ENCODE peak calls at places on chromosomes 12 and 14, in ten cellular contexts. One of them, this sample, is unnamed.

GRCh38 chr12:124217508-124217981 is 77.3 kb upstream of the RFLNA start:
- DNase-seq in transverse colon: no peak
- DNase-seq in H1: no peak
- DNase-seq in heart left ventricle: no peak
- DNase-seq in prostate gland: no peak
- DNase-seq in HepG2: no peak
- DNase-seq in right lobe of liver: no peak
- DNase-seq in GM12878: no peak
- DNase-seq in NB4: no peak
- DNase-seq in IMR-90: no peak
- DNase-seq in this sample: no peak

GRCh38 chr14:90383731-90384542 is 12.9 kb upstream of the CALM1 start:
- DNase-seq in transverse colon: peak; percentile 65
- DNase-seq in H1: peak; percentile 69
- DNase-seq in heart left ventricle: peak; percentile 69
- DNase-seq in prostate gland: peak; percentile 58
- DNase-seq in HepG2: peak; percentile 13
- DNase-seq in right lobe of liver: peak; percentile 70
- DNase-seq in GM12878: no peak
- DNase-seq in NB4: peak; percentile 60
- DNase-seq in IMR-90: peak; percentile 46
- DNase-seq in this sample: peak; percentile 59

GRCh38 chr14:50804181-50804721 is 26.7 kb downstream of the NIN start:
- DNase-seq in transverse colon: no peak
- DNase-seq in H1: no peak
- DNase-seq in heart left ventricle: no peak
- DNase-seq in prostate gland: no peak
- DNase-seq in HepG2: no peak
- DNase-seq in right lobe of liver: no peak
- DNase-seq in GM12878: no peak
- DNase-seq in NB4: no peak
- DNase-seq in IMR-90: peak; percentile 76
- DNase-seq in this sample: no peak

GRCh38 chr14:38143170-38143569 is 64.5 kb upstream of the SSTR1 start:
- DNase-seq in transverse colon: no peak
- DNase-seq in H1: no peak
- DNase-seq in heart left ventricle: no peak
- DNase-seq in prostate gland: no peak
- DNase-seq in HepG2: no peak
- DNase-seq in right lobe of liver: no peak
- DNase-seq in GM12878: no peak
- DNase-seq in NB4: no peak
- DNase-seq in IMR-90: peak; percentile 35
- DNase-seq in this sample: no peak

GRCh38 chr12:120439646-120440247 is 1.8 kb downstream of the COX6A1 start:
- DNase-seq in transverse colon: peak; percentile 57
- DNase-seq in H1: peak; percentile 70
- DNase-seq in heart left ventricle: no peak
- DNase-seq in prostate gland: peak; percentile 30
- DNase-seq in HepG2: peak; percentile 65
- DNase-seq in right lobe of liver: no peak
- DNase-seq in GM12878: peak; percentile 23
- DNase-seq in NB4: peak; percentile 88
- DNase-seq in IMR-90: peak; percentile 54
- DNase-seq in this sample: peak; percentile 40

GRCh38 chr12:109772622-109773321 is 59.1 kb downstream of the FAM222A start:
- DNase-seq in transverse colon: no peak
- DNase-seq in H1: no peak
- DNase-seq in heart left ventricle: no peak
- DNase-seq in prostate gland: no peak
- DNase-seq in HepG2: no peak
- DNase-seq in right lobe of liver: peak; percentile 25
- DNase-seq in GM12878: no peak
- DNase-seq in NB4: no peak
- DNase-seq in IMR-90: no peak
- DNase-seq in this sample: no peak

GRCh38 chr14:100546051-100546443 is 41.2 kb downstream of the BEGAIN start:
- DNase-seq in transverse colon: no peak
- DNase-seq in H1: peak; percentile 67
- DNase-seq in heart left ventricle: no peak
- DNase-seq in prostate gland: no peak
- DNase-seq in HepG2: no peak
- DNase-seq in right lobe of liver: no peak
- DNase-seq in GM12878: no peak
- DNase-seq in NB4: peak; percentile 59
- DNase-seq in IMR-90: no peak
- DNase-seq in this sample: no peak

GRCh38 chr12:120783197-120783596 is 57.6 kb downstream of the ACADS start:
- DNase-seq in transverse colon: no peak
- DNase-seq in H1: no peak
- DNase-seq in heart left ventricle: no peak
- DNase-seq in prostate gland: no peak
- DNase-seq in HepG2: peak; percentile 29
- DNase-seq in right lobe of liver: no peak
- DNase-seq in GM12878: no peak
- DNase-seq in NB4: no peak
- DNase-seq in IMR-90: peak; percentile 87
- DNase-seq in this sample: no peak

GRCh38 chr12:77007476-77007875 is 57.9 kb downstream of the E2F7 start:
- DNase-seq in transverse colon: no peak
- DNase-seq in H1: no peak
- DNase-seq in heart left ventricle: no peak
- DNase-seq in prostate gland: no peak
- DNase-seq in HepG2: no peak
- DNase-seq in right lobe of liver: no peak
- DNase-seq in GM12878: no peak
- DNase-seq in NB4: no peak
- DNase-seq in IMR-90: no peak
- DNase-seq in this sample: no peak

GRCh38 chr14:23275412-23275811 is 10.5 kb downstream of the HOMEZ start:
- DNase-seq in transverse colon: no peak
- DNase-seq in H1: no peak
- DNase-seq in heart left ventricle: no peak
- DNase-seq in prostate gland: no peak
- DNase-seq in HepG2: no peak
- DNase-seq in right lobe of liver: no peak
- DNase-seq in GM12878: no peak
- DNase-seq in NB4: no peak
- DNase-seq in IMR-90: no peak
- DNase-seq in this sample: no peak

GRCh38 chr12:111417784-111418593 is 12.3 kb downstream of the SH2B3 start:
- DNase-seq in transverse colon: no peak
- DNase-seq in H1: no peak
- DNase-seq in heart left ventricle: no peak
- DNase-seq in prostate gland: no peak
- DNase-seq in HepG2: no peak
- DNase-seq in right lobe of liver: no peak
- DNase-seq in GM12878: no peak
- DNase-seq in NB4: no peak
- DNase-seq in IMR-90: no peak
- DNase-seq in this sample: no peak

GRCh38 chr12:89529738-89530137 is 3.9 kb upstream of the POC1B start:
- DNase-seq in transverse colon: no peak
- DNase-seq in H1: no peak
- DNase-seq in heart left ventricle: no peak
- DNase-seq in prostate gland: no peak
- DNase-seq in HepG2: peak; percentile 42
- DNase-seq in right lobe of liver: no peak
- DNase-seq in GM12878: peak; percentile 13
- DNase-seq in NB4: peak; percentile 78
- DNase-seq in IMR-90: peak; percentile 67
- DNase-seq in this sample: no peak

GRCh38 chr14:23294734-23295561 is 7.7 kb downstream of the PPP1R3E start:
- DNase-seq in transverse colon: peak; percentile 33
- DNase-seq in H1: peak; percentile 56
- DNase-seq in heart left ventricle: no peak
- DNase-seq in prostate gland: no peak
- DNase-seq in HepG2: peak; percentile 77
- DNase-seq in right lobe of liver: no peak
- DNase-seq in GM12878: no peak
- DNase-seq in NB4: peak; percentile 66
- DNase-seq in IMR-90: peak; percentile 51
- DNase-seq in this sample: no peak

DNA sequence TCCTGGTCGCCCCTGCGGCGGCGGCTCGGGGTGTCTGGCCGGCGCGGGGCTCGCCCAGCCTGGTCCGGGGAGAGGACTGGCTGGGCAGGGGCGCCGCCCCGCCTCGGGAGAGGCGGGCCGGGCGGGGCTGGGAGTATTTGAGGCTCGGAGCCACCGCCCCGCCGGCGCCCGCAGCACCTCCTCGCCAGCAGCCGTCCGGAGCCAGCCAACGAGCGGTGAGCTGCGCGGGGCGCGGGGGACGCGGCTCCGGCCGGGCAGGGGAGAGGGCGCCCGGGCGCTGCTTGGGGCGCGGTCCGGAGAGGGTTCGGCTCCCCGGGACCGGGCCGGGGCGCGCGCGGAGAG is at the start of gene LGALS3:
- DNase-seq in transverse colon: peak; percentile 88
- DNase-seq in H1: no peak
- DNase-seq in heart left ventricle: peak; percentile 87
- DNase-seq in prostate gland: peak; percentile 82
- DNase-seq in HepG2: no peak
- DNase-seq in right lobe of liver: peak; percentile 75
- DNase-seq in GM12878: no peak
- DNase-seq in NB4: peak; percentile 72
- DNase-seq in IMR-90: peak; percentile 51
- DNase-seq in this sample: peak; percentile 61
- TF ChIP-seq POLR2A in transverse colon: peak; percentile 23
- TF ChIP-seq POLR2A in H1: no peak
- TF ChIP-seq POLR2A in heart left ventricle: peak; percentile 90
- TF ChIP-seq POLR2A in prostate gland: peak; percentile 82
- TF ChIP-seq POLR2A in HepG2: peak; percentile 50
- TF ChIP-seq POLR2A in right lobe of liver: peak; percentile 65
- TF ChIP-seq POLR2A in GM12878: no peak
- TF ChIP-seq POLR2A in NB4: peak; percentile 21
- TF ChIP-seq POLR2A in IMR-90: peak; percentile 85
- TF ChIP-seq POLR2A in this sample: peak; percentile 62

GRCh38 chr14:67814826-67815225 is 1.6 kb downstream of the ZFYVE26 start:
- DNase-seq in transverse colon: no peak
- DNase-seq in H1: no peak
- DNase-seq in heart left ventricle: no peak
- DNase-seq in prostate gland: no peak
- DNase-seq in HepG2: no peak
- DNase-seq in right lobe of liver: no peak
- DNase-seq in GM12878: no peak
- DNase-seq in NB4: no peak
- DNase-seq in IMR-90: no peak
- DNase-seq in this sample: no peak
- H3K4me3 ChIP-seq in transverse colon: no peak overlapping the region
- H3K4me3 ChIP-seq in H1: no peak overlapping the region
- H3K4me3 ChIP-seq in heart left ventricle: peak overlapping the region; percentile 79
- H3K4me3 ChIP-seq in prostate gland: no peak overlapping the region
- H3K4me3 ChIP-seq in HepG2: peak overlapping the region; percentile 84
- H3K4me3 ChIP-seq in right lobe of liver: no peak overlapping the region
- H3K4me3 ChIP-seq in GM12878: peak overlapping the region; percentile 99
- H3K4me3 ChIP-seq in NB4: peak overlapping the region; percentile 91
- H3K4me3 ChIP-seq in IMR-90: no peak overlapping the region
- H3K4me3 ChIP-seq in this sample: no peak overlapping the region

GRCh38 chr12:68234140-68234539 is 8.5 kb upstream of the IL26 start:
- DNase-seq in transverse colon: no peak
- DNase-seq in H1: no peak
- DNase-seq in heart left ventricle: no peak
- DNase-seq in prostate gland: no peak
- DNase-seq in HepG2: no peak
- DNase-seq in right lobe of liver: no peak
- DNase-seq in GM12878: no peak
- DNase-seq in NB4: no peak
- DNase-seq in IMR-90: no peak
- DNase-seq in this sample: no peak
- TF ChIP-seq POLR2A in transverse colon: no peak
- TF ChIP-seq POLR2A in H1: no peak
- TF ChIP-seq POLR2A in heart left ventricle: no peak
- TF ChIP-seq POLR2A in prostate gland: no peak
- TF ChIP-seq POLR2A in HepG2: no peak
- TF ChIP-seq POLR2A in right lobe of liver: no peak
- TF ChIP-seq POLR2A in GM12878: no peak
- TF ChIP-seq POLR2A in NB4: no peak
- TF ChIP-seq POLR2A in IMR-90: no peak
- TF ChIP-seq POLR2A in this sample: no peak

GRCh38 chr12:81261508-81262207 is 183.8 kb downstream of the ACSS3 start:
- DNase-seq in transverse colon: no peak
- DNase-seq in H1: no peak
- DNase-seq in heart left ventricle: no peak
- DNase-seq in prostate gland: no peak
- DNase-seq in HepG2: no peak
- DNase-seq in right lobe of liver: no peak
- DNase-seq in GM12878: no peak
- DNase-seq in NB4: peak; percentile 3
- DNase-seq in IMR-90: no peak
- DNase-seq in this sample: no peak

GRCh38 chr12:81255456-81255855 is 177.6 kb downstream of the ACSS3 start:
- DNase-seq in transverse colon: no peak
- DNase-seq in H1: no peak
- DNase-seq in heart left ventricle: no peak
- DNase-seq in prostate gland: no peak
- DNase-seq in HepG2: no peak
- DNase-seq in right lobe of liver: no peak
- DNase-seq in GM12878: no peak
- DNase-seq in NB4: no peak
- DNase-seq in IMR-90: no peak
- DNase-seq in this sample: no peak

GRCh38 chr12:81259360-81259759 is 181.5 kb downstream of the ACSS3 start:
- DNase-seq in transverse colon: no peak
- DNase-seq in H1: no peak
- DNase-seq in heart left ventricle: no peak
- DNase-seq in prostate gland: no peak
- DNase-seq in HepG2: no peak
- DNase-seq in right lobe of liver: no peak
- DNase-seq in GM12878: no peak
- DNase-seq in NB4: no peak
- DNase-seq in IMR-90: no peak
- DNase-seq in this sample: no peak

GRCh38 chr12:81255947-81256346 is 178.1 kb downstream of the ACSS3 start:
- DNase-seq in transverse colon: no peak
- DNase-seq in H1: no peak
- DNase-seq in heart left ventricle: no peak
- DNase-seq in prostate gland: no peak
- DNase-seq in HepG2: no peak
- DNase-seq in right lobe of liver: no peak
- DNase-seq in GM12878: no peak
- DNase-seq in NB4: no peak
- DNase-seq in IMR-90: no peak
- DNase-seq in this sample: no peak

DNA sequence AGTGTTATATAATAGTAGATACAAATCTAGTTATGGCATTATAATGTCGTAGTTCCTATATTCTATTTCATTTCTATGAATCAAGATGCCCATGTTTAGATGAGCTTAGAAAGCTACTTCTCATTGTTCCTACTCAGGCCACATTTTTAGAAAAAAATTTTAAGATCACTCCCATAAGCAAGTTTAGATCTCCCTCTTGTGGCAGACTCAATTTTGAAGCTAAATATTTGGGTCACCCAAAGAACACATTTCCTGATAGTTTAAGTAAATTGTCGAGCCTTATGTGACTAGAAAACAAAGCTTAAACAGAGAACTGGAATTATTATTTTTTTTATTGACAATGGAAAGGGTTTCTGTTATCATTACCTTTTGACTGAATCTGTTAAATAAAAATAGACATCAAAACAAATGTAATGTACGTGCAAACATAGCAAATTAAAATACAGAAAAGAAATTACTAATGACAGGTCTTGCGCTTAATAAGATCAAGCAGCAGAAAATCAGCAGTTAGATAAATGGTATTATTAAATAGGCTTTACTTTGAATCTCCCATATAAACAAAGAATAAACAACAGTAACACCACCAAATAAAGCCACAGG is 180.2 kb downstream of the ACSS3 start:
- DNase-seq in transverse colon: no peak
- DNase-seq in H1: no peak
- DNase-seq in heart left ventricle: no peak
- DNase-seq in prostate gland: no peak
- DNase-seq in HepG2: peak; percentile 34
- DNase-seq in right lobe of liver: no peak
- DNase-seq in GM12878: no peak
- DNase-seq in NB4: peak; percentile 50
- DNase-seq in IMR-90: peak; percentile 47
- DNase-seq in this sample: peak; percentile 19
- H3K4me3 ChIP-seq in transverse colon: no peak overlapping the region
- H3K4me3 ChIP-seq in H1: no peak overlapping the region
- H3K4me3 ChIP-seq in heart left ventricle: no peak overlapping the region
- H3K4me3 ChIP-seq in prostate gland: no peak overlapping the region
- H3K4me3 ChIP-seq in HepG2: no peak overlapping the region
- H3K4me3 ChIP-seq in right lobe of liver: no peak overlapping the region
- H3K4me3 ChIP-seq in GM12878: no peak overlapping the region
- H3K4me3 ChIP-seq in NB4: no peak overlapping the region
- H3K4me3 ChIP-seq in IMR-90: no peak overlapping the region
- H3K4me3 ChIP-seq in this sample: no peak overlapping the region

This sample was measured in tibial nerve.